ENCODE peak calls at places on chromosomes 6 and 20, in seven cellular contexts. X is transverse colon, Y is upper lobe of left lung, P is HepG2, D is body of pancreas, O is sigmoid colon, C is tibial nerve. L is an unnamed sample. For H3K4me1, the result is how much of the 10 kb centered on the place peaks cover.

GRCh38 chr6:47455533-47456209 is 21.9 kb upstream of the CD2AP start:
- DNase-seq in X (no peak), D (peak), P (no peak), C (no peak), Y (no peak), O (no peak), L (no peak)

GRCh38 chr6:41970436-41970846 is 28.8 kb upstream of the CCND3 start:
- DNase-seq in Y (no peak), P (no peak), D (peak), X (no peak), C (no peak), O (peak), L (no peak)

GRCh38 chr6:15421945-15422733 is 176.3 kb downstream of the JARID2 start:
- DNase-seq in X (no peak), Y (no peak), C (no peak), D (no peak), O (no peak), P (no peak), L (no peak)

GRCh38 chr20:6469695-6470094 is 297.8 kb upstream of the BMP2 start:
- DNase-seq in X (no peak), D (no peak), P (no peak), C (no peak), Y (no peak), O (no peak), L (no peak)

GRCh38 chr6:45052325-45052724 is 275.8 kb upstream of the RUNX2 start:
- DNase-seq in D (no peak), Y (no peak), C (no peak), P (no peak), X (no peak), O (no peak), L (no peak)

GRCh38 chr20:12941025-12941424 is 67.7 kb upstream of the SPTLC3 start:
- DNase-seq in C (no peak), D (no peak), O (no peak), X (no peak), Y (no peak), P (peak), L (no peak)

GRCh38 chr6:110628330-110628729 is 151.9 kb upstream of the SLC22A16 start:
- DNase-seq in X (no peak), P (no peak), D (no peak), O (no peak), C (no peak), Y (no peak), L (no peak)

GRCh38 chr6:1496836-1497592 is 107.6 kb downstream of the FOXF2 start:
- DNase-seq in X (no peak), Y (no peak), P (no peak), O (no peak), C (no peak), D (no peak), L (no peak)

GRCh38 chr6:30513451-30513850 is 24.1 kb downstream of the HLA-E start:
- DNase-seq in C (no peak), X (no peak), P (no peak), D (no peak), Y (no peak), O (no peak), L (no peak)

GRCh38 chr6:166588691-166589333 is 2.3 kb upstream of the RAMACL start:
- DNase-seq in X (peak), O (no peak), D (no peak), C (no peak), Y (no peak), P (no peak), L (no peak)

GRCh38 chr6:52305948-52306767 is 21.6 kb upstream of the MCM3 start:
- DNase-seq in C (no peak), P (no peak), D (no peak), X (no peak), O (no peak), Y (no peak), L (no peak)

GRCh38 chr20:38187512-38187911 is 22.4 kb upstream of the TGM2 start:
- DNase-seq in O (peak), Y (no peak), C (no peak), D (no peak), X (no peak), P (peak), L (no peak)

GRCh38 chr6:72746276-72746675 is 124.4 kb downstream of the KCNQ5 start:
- DNase-seq in O (no peak), X (no peak), Y (no peak), D (no peak), C (no peak), P (no peak), L (no peak)

GRCh38 chr20:20174089-20174835 is 121.9 kb downstream of the CFAP61 start:
- DNase-seq in X (no peak), O (no peak), P (no peak), C (no peak), Y (peak), D (no peak), L (no peak)

GRCh38 chr6:10403385-10404106 is 11.3 kb downstream of the TFAP2A start:
- DNase-seq in O (no peak), Y (no peak), X (no peak), D (no peak), C (no peak), P (no peak), L (no peak)

GRCh38 chr6:116971959-116972358 is 94.9 kb downstream of the RFX6 start:
- DNase-seq in X (peak), D (peak), C (no peak), Y (no peak), O (no peak), P (peak), L (peak)

GRCh38 chr20:64041781-64042771 is 6.1 kb downstream of the C20orf204 start:
- DNase-seq in Y (peak), X (no peak), C (no peak), P (no peak), O (no peak), D (no peak), L (no peak)

GRCh38 chr20:64039293-64040160 is 3.5 kb downstream of the C20orf204 start:
- DNase-seq in P (no peak), X (no peak), D (no peak), O (no peak), Y (no peak), C (no peak), L (no peak)

GRCh38 chr20:64040231-64041039 is 4.5 kb downstream of the C20orf204 start:
- DNase-seq in C (no peak), P (no peak), O (no peak), X (no peak), D (no peak), Y (peak), L (no peak)

GRCh38 chr20:64038579-64039292 is 2.8 kb downstream of the C20orf204 start:
- DNase-seq in O (peak), X (peak), D (peak), P (no peak), Y (peak), C (no peak), L (peak)

DNA sequence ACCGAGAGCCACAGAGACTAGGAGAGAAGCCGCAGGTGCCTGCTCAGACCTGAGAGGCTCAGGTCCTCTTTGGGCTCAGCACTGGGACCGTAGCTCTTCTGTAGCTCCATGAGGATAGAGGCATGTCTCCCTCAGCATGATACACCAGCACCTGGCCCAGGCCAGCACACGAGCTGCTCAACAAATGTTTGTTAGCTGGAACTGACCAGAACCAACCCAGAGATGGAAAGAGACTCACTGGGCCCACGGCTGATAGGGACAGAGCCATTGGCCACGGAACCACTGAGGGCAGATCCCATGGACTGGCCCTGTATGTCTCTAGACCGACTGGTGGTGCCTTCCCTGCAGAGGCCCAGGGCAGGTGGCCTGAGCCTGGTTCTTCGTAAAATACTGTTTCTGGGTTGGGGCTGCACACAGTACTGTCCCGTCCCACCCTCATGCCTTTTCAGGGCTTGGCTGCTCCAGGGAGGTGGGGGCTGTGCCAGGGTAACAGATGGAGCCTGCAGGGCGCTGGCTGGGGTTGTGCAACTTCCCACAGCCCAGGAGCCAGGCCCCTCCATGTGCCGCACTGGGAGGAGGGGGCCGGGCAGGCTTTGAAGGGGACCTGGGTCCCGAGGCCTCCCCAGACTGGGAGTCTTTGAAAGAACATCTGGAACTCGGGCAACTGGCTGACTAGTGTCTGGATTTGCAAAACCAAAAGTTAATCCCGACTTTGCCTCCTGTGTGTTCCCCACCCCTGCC is 5.2 kb downstream of the C20orf204 start:
- DNase-seq in Y (no peak), P (peak), D (no peak), C (no peak), O (no peak), X (no peak), L (no peak)
- H3K4me1 ChIP-seq in Y (half or more), P (half or more), D (under half), C (half or more), O (under half), X (under half), L (under half)

GRCh38 chr6:170229396-170229795 is 61.5 kb downstream of the DLL1 start:
- DNase-seq in P (no peak), X (no peak), D (no peak), C (no peak), Y (no peak), O (no peak), L (no peak)
- TF ChIP-seq CTCF in P (no peak), X (no peak), D (no peak), C (no peak), Y (no peak), O (no peak), L (no peak)

GRCh38 chr6:28125396-28125795 is 987 bp downstream of the ZSCAN16 start:
- DNase-seq in X (no peak), O (no peak), C (no peak), Y (no peak), D (no peak), P (no peak), L (no peak)

GRCh38 chr6:28124971-28125353 is 553 bp downstream of the ZSCAN16 start:
- DNase-seq in Y (no peak), O (no peak), P (no peak), C (no peak), D (no peak), X (no peak), L (no peak)

GRCh38 chr6:28124350-28124970 is at the start of gene ZSCAN16:
- DNase-seq in Y (peak), P (peak), X (peak), O (peak), D (peak), C (peak), L (peak)
- TF ChIP-seq POLR2A in Y (no peak), P (peak), X (peak), O (no peak), D (peak), C (no peak), L (no peak)

GRCh38 chr6:3340358-3340798 is 81.6 kb downstream of the PSMG4 start:
- DNase-seq in O (no peak), Y (no peak), X (no peak), P (no peak), C (peak), D (no peak), L (no peak)

GRCh38 chr6:3337521-3338350 is 79.0 kb downstream of the PSMG4 start:
- DNase-seq in P (peak), D (peak), X (no peak), Y (no peak), O (no peak), C (no peak), L (no peak)

GRCh38 chr6:3340891-3341290 is 82.1 kb downstream of the PSMG4 start:
- DNase-seq in Y (no peak), D (no peak), P (peak), X (no peak), C (no peak), O (no peak), L (no peak)

GRCh38 chr6:3343089-3343901 is 84.5 kb downstream of the PSMG4 start:
- DNase-seq in C (no peak), D (no peak), P (no peak), O (no peak), Y (no peak), X (no peak), L (no peak)

DNA sequence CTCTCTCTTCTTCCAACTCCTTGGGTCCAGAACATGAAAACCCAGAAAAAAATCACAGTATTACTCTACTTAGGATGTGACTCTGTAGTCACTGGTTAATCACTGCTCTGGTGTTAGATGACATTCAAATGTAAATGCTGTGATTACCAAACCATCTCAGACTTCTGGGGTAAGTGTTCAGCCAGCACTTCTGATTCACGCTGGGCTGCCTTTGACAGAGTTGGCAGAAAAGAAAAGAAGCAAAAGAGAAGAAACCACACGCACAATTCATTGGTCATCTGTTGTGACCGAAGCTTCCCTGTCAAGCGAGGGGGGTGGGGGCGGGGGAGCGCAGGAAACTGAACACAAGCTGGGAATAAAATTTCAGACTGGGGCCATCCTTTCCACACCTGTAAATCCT is 82.7 kb downstream of the PSMG4 start:
- DNase-seq in X (no peak), P (no peak), D (no peak), Y (no peak), O (peak), C (peak), L (no peak)
- H3K4me1 ChIP-seq in X (under half), P (half or more), D (half or more), Y (under half), O (under half), C (half or more), L (under half)

L was measured in testis.